ENCODE peak calls at places on chromosomes 13 and 19, in nine cellular contexts. H, D, X, V, F, S, Z, O and M are unnamed samples.

GRCh38 chr13:114049026-114049425 is 75.2 kb upstream of the C13orf46 start:
- DNase-seq in H (no peak), D (no peak), X (no peak), V (peak; percentile 52), F (no peak), S (peak; percentile 61), Z (no peak), O (no peak), M (no peak)

GRCh38 chr19:38221919-38222828 is 1.8 kb downstream of the DPF1 start:
- DNase-seq in H (no peak), D (no peak), X (no peak), V (no peak), F (no peak), S (no peak), Z (no peak), O (no peak), M (no peak)

GRCh38 chr13:113996081-113996911 is 22.4 kb upstream of the C13orf46 start:
- DNase-seq in H (no peak), D (no peak), X (no peak), V (no peak), F (peak; percentile 44), S (no peak), Z (no peak), O (no peak), M (no peak)

GRCh38 chr13:27504126-27504525 is 53.8 kb upstream of the MTIF3 start:
- DNase-seq in H (no peak), D (no peak), X (no peak), V (no peak), F (no peak), S (no peak), Z (no peak), O (peak; percentile 40), M (no peak)

GRCh38 chr19:49557641-49558325 is 22.6 kb downstream of the NOSIP start:
- DNase-seq in H (no peak), D (no peak), X (no peak), V (no peak), F (no peak), S (no peak), Z (no peak), O (no peak), M (no peak)

GRCh38 chr13:23654111-23655110 is 84.2 kb downstream of the TNFRSF19 start:
- DNase-seq in H (no peak), D (no peak), X (no peak), V (no peak), F (peak; percentile 48), S (no peak), Z (no peak), O (no peak), M (no peak)

GRCh38 chr19:934865-935422 is 9.1 kb downstream of the ARID3A start:
- DNase-seq in H (peak; percentile 44), D (no peak), X (no peak), V (no peak), F (peak; percentile 95), S (no peak), Z (peak; percentile 61), O (no peak), M (no peak)

GRCh38 chr19:4066682-4067395 is at the start of gene ZBTB7A:
- DNase-seq in H (peak; percentile 93), D (peak; percentile 64), X (peak; percentile 92), V (peak; percentile 59), F (peak; percentile 91), S (peak; percentile 77), Z (peak; percentile 53), O (no peak), M (peak; percentile 63)

GRCh38 chr13:99278843-99279242 is 20.7 kb upstream of the GPR18 start:
- DNase-seq in H (no peak), D (no peak), X (no peak), V (no peak), F (no peak), S (no peak), Z (no peak), O (no peak), M (no peak)

GRCh38 chr19:35562336-35562735 is 1.1 kb downstream of the ATP4A start:
- DNase-seq in H (no peak), D (no peak), X (no peak), V (no peak), F (no peak), S (no peak), Z (no peak), O (no peak), M (no peak)

GRCh38 chr19:2524840-2525723 is 49.2 kb downstream of the GADD45B start:
- DNase-seq in H (peak; percentile 33), D (no peak), X (no peak), V (no peak), F (peak; percentile 81), S (no peak), Z (no peak), O (no peak), M (no peak)

GRCh38 chr19:35109395-35110112 is 6.1 kb upstream of the FXYD3 start:
- DNase-seq in H (peak; percentile 32), D (no peak), X (no peak), V (no peak), F (peak; percentile 69), S (no peak), Z (peak; percentile 46), O (no peak), M (no peak)

GRCh38 chr13:43448605-43449004 is 338.2 kb downstream of the ENOX1 start:
- DNase-seq in H (peak; percentile 48), D (no peak), X (no peak), V (no peak), F (no peak), S (no peak), Z (no peak), O (no peak), M (no peak)

GRCh38 chr13:36275190-36276002 is 22.2 kb downstream of the CCDC169 start:
- DNase-seq in H (peak; percentile 77), D (no peak), X (peak; percentile 71), V (no peak), F (no peak), S (no peak), Z (no peak), O (no peak), M (peak; percentile 82)

GRCh38 chr13:99859178-99860177 is 112.1 kb downstream of the ZIC5 start:
- DNase-seq in H (no peak), D (peak; percentile 2), X (no peak), V (peak; percentile 49), F (no peak), S (no peak), Z (no peak), O (no peak), M (no peak)

GRCh38 chr19:56750658-56751057 is 79.1 kb upstream of the ZNF835 start:
- DNase-seq in H (no peak), D (no peak), X (no peak), V (no peak), F (no peak), S (no peak), Z (no peak), O (no peak), M (no peak)

GRCh38 chr13:66305960-66306617 is 924.0 kb downstream of the PCDH9 start:
- DNase-seq in H (no peak), D (no peak), X (no peak), V (no peak), F (no peak), S (no peak), Z (no peak), O (no peak), M (no peak)

GRCh38 chr19:35712529-35712909 is 5.3 kb upstream of the KMT2B start:
- DNase-seq in H (no peak), D (no peak), X (no peak), V (peak; percentile 40), F (no peak), S (no peak), Z (no peak), O (no peak), M (no peak)

GRCh38 chr19:33290956-33291622 is 11.2 kb downstream of the CEBPA start:
- DNase-seq in H (no peak), D (no peak), X (no peak), V (no peak), F (peak; percentile 34), S (no peak), Z (no peak), O (no peak), M (no peak)

GRCh38 chr19:34480971-34481821 is at the start of gene WTIP:
- DNase-seq in H (peak; percentile 96), D (no peak), X (peak; percentile 93), V (no peak), F (peak; percentile 81), S (no peak), Z (no peak), O (peak; percentile 94), M (no peak)

GRCh38 chr13:30107536-30108136 is 199.7 kb downstream of the KATNAL1 start:
- DNase-seq in H (no peak), D (no peak), X (no peak), V (no peak), F (no peak), S (no peak), Z (no peak), O (no peak), M (peak; percentile 82)

GRCh38 chr13:78621086-78621485 is 17.7 kb upstream of the POU4F1 start:
- DNase-seq in H (peak; percentile 5), D (no peak), X (no peak), V (no peak), F (no peak), S (no peak), Z (no peak), O (no peak), M (no peak)

GRCh38 chr13:35475131-35475959 is 1.1 kb downstream of the MAB21L1 start:
- DNase-seq in H (peak; percentile 78), D (no peak), X (peak; percentile 39), V (no peak), F (peak; percentile 86), S (no peak), Z (peak; percentile 4), O (no peak), M (no peak)

GRCh38 chr13:80436571-80437169 is 95.7 kb upstream of the SPRY2 start:
- DNase-seq in H (peak; percentile 65), D (no peak), X (no peak), V (no peak), F (peak; percentile 30), S (no peak), Z (no peak), O (no peak), M (no peak)

GRCh38 chr13:25761041-25761440 is 290.8 kb downstream of the SHISA2 start:
- DNase-seq in H (no peak), D (no peak), X (no peak), V (no peak), F (no peak), S (no peak), Z (no peak), O (no peak), M (no peak)

GRCh38 chr13:50916701-50917184 is 7.2 kb downstream of the RNASEH2B start:
- DNase-seq in H (peak; percentile 26), D (no peak), X (no peak), V (no peak), F (no peak), S (peak; percentile 20), Z (no peak), O (no peak), M (peak; percentile 97)

GRCh38 chr19:13788991-13789390 is 6.3 kb upstream of the ZSWIM4 start:
- DNase-seq in H (no peak), D (no peak), X (no peak), V (no peak), F (no peak), S (no peak), Z (no peak), O (no peak), M (peak; percentile 61)

GRCh38 chr19:1910169-1910568 is 5.0 kb downstream of the ADAT3 start:
- DNase-seq in H (no peak), D (no peak), X (no peak), V (no peak), F (no peak), S (no peak), Z (no peak), O (no peak), M (no peak)

GRCh38 chr19:46856062-46857022 is 4.5 kb upstream of the ARHGAP35 start:
- DNase-seq in H (peak; percentile 98), D (peak; percentile 82), X (peak; percentile 96), V (peak; percentile 89), F (peak; percentile 99), S (peak; percentile 90), Z (peak; percentile 94), O (peak; percentile 96), M (peak; percentile 53)

GRCh38 chr19:41376998-41377365 is 649 bp downstream of the TMEM91 start:
- DNase-seq in H (no peak), D (no peak), X (no peak), V (no peak), F (no peak), S (no peak), Z (no peak), O (no peak), M (no peak)

GRCh38 chr13:30042891-30043630 is 192.6 kb upstream of the UBL3 start:
- DNase-seq in H (no peak), D (no peak), X (no peak), V (no peak), F (no peak), S (no peak), Z (no peak), O (peak; percentile 46), M (no peak)